ENCODE peak calls at places on chromosomes 3 and 15, in five cellular contexts. Q, M, S, H and W are unnamed samples.

GRCh38 chr3:85193565-85193964 is 234.8 kb downstream of the CADM2 start:
- DNase-seq in H (no peak), S (no peak), M (no peak), Q (no peak), W (no peak)

GRCh38 chr15:89654311-89654761 is 931 bp downstream of the KIF7 start:
- DNase-seq in M (peak), S (no peak), Q (no peak), H (peak), W (peak)

GRCh38 chr15:87368511-87368910 is 888.0 kb downstream of the NTRK3 start:
- DNase-seq in Q (no peak), S (no peak), M (no peak), H (no peak), W (no peak)

GRCh38 chr15:72968531-72968922 is 83.7 kb upstream of the NEO1 start:
- DNase-seq in S (peak), M (no peak), Q (no peak), H (peak), W (no peak)

GRCh38 chr15:71526061-71526460 is 284.3 kb upstream of the NR2E3 start:
- DNase-seq in H (no peak), Q (no peak), M (peak), S (no peak), W (peak)

GRCh38 chr3:169295126-169295525 is 368.4 kb downstream of the MECOM start:
- DNase-seq in M (peak), Q (no peak), S (no peak), H (peak), W (no peak)

GRCh38 chr3:45100998-45101407 is 45.2 kb downstream of the CDCP1 start:
- DNase-seq in M (peak), H (peak), S (no peak), Q (no peak), W (peak)

GRCh38 chr3:112043621-112044201 is 9.2 kb downstream of the TMPRSS7 start:
- DNase-seq in M (peak), Q (no peak), S (no peak), H (peak), W (peak)

GRCh38 chr3:68089572-68089991 is 435.2 kb upstream of the SUCLG2 start:
- DNase-seq in S (no peak), M (no peak), Q (no peak), H (peak), W (no peak)

GRCh38 chr3:30895329-30895728 is 868 bp upstream of the GADL1 start:
- DNase-seq in S (no peak), Q (no peak), M (no peak), H (no peak), W (no peak)

GRCh38 chr3:189947948-189948723 is 172.6 kb downstream of the P3H2 start:
- DNase-seq in S (no peak), Q (no peak), M (peak), H (peak), W (no peak)

GRCh38 chr3:158920375-158920774 is 118.5 kb downstream of the MFSD1 start:
- DNase-seq in M (peak), Q (no peak), H (no peak), S (no peak), W (no peak)

GRCh38 chr3:15877813-15878212 is 80.0 kb upstream of the ANKRD28 start:
- DNase-seq in Q (no peak), H (no peak), S (no peak), M (no peak), W (no peak)

GRCh38 chr3:154184582-154184981 is 63.4 kb downstream of the ARHGEF26 start:
- DNase-seq in H (no peak), M (no peak), Q (no peak), S (no peak), W (no peak)

GRCh38 chr3:34547297-34547920 is 749.0 kb downstream of the PDCD6IP start:
- DNase-seq in M (no peak), H (no peak), Q (no peak), S (no peak), W (no peak)

GRCh38 chr3:156388469-156389150 is 166.3 kb downstream of the SSR3 start:
- DNase-seq in M (peak), S (no peak), Q (no peak), H (peak), W (peak)

GRCh38 chr15:69880616-69881309 is 217.0 kb downstream of the TLE3 start:
- DNase-seq in M (no peak), Q (no peak), S (no peak), H (no peak), W (no peak)

GRCh38 chr3:194489736-194490612 is 3.2 kb upstream of the ATP13A3 start:
- DNase-seq in S (no peak), M (peak), Q (no peak), H (peak), W (no peak)

GRCh38 chr3:39443530-39443929 is 23.9 kb upstream of the MOBP start:
- DNase-seq in M (no peak), Q (no peak), S (no peak), H (no peak), W (no peak)

GRCh38 chr3:115081444-115081843 is 65.6 kb downstream of the ZBTB20 start:
- DNase-seq in H (no peak), Q (no peak), M (no peak), S (no peak), W (no peak)
- TF ChIP-seq CTCF in H (no peak), Q (no peak), M (no peak), S (no peak), W (no peak)

GRCh38 chr3:133742351-133743091 is 3.7 kb upstream of the TF start:
- DNase-seq in M (peak), H (peak), Q (no peak), S (no peak), W (no peak)
- H3K4me3 ChIP-seq in M (no peak), H (no peak), Q (no peak), S (no peak), W (no peak)

GRCh38 chr15:40309344-40309862 is 1.7 kb upstream of the PLCB2 start:
- DNase-seq in S (no peak), H (no peak), M (no peak), Q (no peak), W (no peak)

GRCh38 chr15:40306371-40306770 is 1.4 kb downstream of the PLCB2 start:
- DNase-seq in H (no peak), S (no peak), Q (no peak), M (no peak), W (no peak)

GRCh38 chr15:40306908-40307307 is 827 bp downstream of the PLCB2 start:
- DNase-seq in M (no peak), Q (no peak), S (no peak), H (no peak), W (no peak)

GRCh38 chr15:40308844-40309189 is 1.1 kb upstream of the PLCB2 start:
- DNase-seq in S (no peak), H (no peak), Q (no peak), M (no peak), W (no peak)

DNA sequence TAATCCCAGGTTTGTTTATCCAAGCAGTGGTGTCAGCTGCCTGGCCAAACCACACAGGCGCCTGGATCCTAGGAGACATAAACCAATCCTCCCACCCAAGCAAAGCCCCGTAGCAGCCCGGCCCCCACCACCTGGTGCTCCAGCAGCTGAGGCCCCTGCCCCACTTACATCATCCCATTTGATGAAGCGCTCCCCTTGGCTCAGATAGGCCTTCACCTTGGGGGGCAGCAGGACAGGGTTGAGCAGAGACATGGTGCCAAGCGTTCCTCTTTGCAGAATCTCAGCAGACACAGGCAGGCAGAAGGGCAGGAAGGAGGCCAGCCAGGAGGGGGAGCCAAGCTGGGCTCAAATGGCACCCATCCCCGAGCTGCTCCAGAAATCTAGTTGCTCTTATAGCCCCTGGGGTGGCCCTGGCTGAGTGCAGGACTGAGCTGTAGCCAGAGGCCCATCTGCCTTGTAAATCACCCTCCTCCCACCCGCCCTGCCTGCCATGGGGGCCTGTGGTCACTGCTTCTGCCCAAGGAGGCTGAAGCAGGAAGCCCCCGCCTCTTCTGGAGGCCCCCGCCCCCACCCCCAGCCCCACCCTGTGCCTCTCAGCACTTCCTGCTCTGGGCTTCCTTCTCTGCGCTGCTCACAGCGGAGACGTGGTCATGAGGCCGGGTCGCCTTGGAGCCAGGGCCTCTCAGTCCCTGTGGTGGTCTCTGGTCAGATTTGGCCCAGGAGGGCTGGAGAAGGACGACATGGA is at the start of gene PLCB2:
- DNase-seq in Q (no peak), H (no peak), S (peak), M (no peak), W (no peak)
- TF ChIP-seq CTCF in Q (no peak), H (peak), S (no peak), M (peak), W (peak)

GRCh38 chr15:40871749-40872617 is 2.1 kb downstream of the RHOV start:
- DNase-seq in H (no peak), Q (no peak), S (no peak), M (no peak), W (no peak)
- H3K4me3 ChIP-seq in H (no peak), Q (no peak), S (no peak), M (no peak), W (no peak)

DNA sequence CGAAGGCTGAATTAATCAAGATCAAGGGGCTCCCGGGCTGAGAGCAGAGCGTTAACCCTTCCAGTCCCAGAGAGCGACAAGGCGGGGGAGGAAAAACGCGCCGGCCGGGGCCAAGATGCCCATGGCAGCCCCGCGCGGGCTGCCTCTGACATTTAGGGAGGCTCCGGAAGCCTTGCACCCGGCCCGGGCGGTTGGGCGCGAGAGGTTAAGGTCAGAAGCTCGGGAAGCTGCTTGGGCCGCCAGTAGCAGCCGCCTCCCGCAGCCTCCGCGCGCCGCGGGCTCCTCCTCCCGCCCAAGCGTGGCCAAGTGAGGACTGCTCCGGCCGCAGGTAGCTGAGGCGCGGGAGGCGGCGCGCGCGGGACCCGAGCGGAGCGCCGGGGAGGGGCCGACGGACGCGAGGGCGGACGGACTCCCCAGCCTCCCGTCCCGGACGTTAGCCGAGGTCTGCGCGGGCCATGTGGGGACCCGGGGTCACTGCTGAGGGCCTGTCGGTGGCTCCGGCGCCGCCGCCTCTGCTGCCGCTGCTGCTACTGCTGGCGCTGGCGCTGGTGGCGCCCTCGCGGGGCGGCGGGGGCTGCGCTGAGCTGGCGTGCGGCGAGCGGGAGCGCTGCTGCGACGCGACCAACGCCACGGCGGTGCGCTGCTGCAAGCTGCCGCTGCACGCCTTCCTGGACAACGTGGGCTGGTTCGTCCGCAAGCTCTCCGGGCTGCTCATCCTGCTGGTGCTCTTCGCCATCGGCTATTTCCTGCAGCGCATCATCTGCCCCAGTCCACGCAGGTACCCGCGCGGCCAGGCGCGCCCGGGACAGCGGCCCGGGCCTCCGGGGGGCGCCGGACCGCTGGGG is at the start of gene C3orf80:
- DNase-seq in H (peak), M (peak), S (peak), Q (no peak), W (no peak)
- TF ChIP-seq CTCF in H (no peak), M (no peak), S (no peak), Q (no peak), W (no peak)

DNA sequence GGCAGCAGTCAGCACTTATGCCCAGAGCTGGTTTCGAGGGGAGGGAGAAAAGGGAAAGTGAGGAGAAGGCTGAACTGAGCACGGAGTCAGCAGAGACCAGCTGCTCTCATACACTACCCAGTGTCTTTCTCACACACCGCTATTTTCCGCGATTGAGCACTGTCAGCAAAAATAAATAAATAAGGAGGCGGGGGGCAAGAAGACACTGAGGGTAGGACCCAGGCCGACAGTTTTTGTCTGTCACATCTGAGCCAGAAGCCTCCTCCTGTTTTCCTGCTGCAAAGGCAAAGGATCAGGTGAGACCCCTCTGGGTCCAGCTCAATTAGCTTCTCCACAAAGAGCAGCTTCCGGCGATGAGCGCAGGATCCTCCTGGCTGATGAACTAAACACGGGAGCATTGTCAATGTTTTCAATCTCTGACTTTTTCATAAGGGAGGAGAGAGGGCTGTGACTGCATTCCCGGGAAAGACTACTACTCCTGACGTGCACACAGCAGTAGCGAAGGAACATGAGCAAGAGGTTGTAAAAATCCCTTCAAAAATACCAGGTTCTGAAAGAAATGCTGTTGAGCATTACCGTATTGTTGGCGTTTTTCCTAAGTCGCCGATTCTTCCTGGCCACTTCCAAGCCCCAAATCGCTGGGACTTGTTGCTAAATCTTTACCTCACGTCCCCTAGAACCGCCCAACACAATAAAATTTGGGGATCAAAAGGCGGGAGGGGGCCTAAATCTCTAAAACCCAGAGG is 1.2 kb downstream of the FRMD5 start:
- DNase-seq in M (peak), Q (no peak), S (no peak), H (peak), W (no peak)
- H3K4me3 ChIP-seq in M (peak), Q (no peak), S (peak), H (peak), W (peak)

GRCh38 chr3:82363131-82363530 is 601.7 kb upstream of the GBE1 start:
- DNase-seq in Q (no peak), S (no peak), H (no peak), M (no peak), W (no peak)
- TF ChIP-seq CTCF in Q (no peak), S (no peak), H (no peak), M (no peak), W (no peak)

GRCh38 chr3:56484096-56484495 is 15.8 kb upstream of the ERC2 start:
- DNase-seq in H (no peak), Q (no peak), M (no peak), S (no peak), W (no peak)
- H3K4me3 ChIP-seq in H (no peak), Q (no peak), M (no peak), S (no peak), W (no peak)

DNA sequence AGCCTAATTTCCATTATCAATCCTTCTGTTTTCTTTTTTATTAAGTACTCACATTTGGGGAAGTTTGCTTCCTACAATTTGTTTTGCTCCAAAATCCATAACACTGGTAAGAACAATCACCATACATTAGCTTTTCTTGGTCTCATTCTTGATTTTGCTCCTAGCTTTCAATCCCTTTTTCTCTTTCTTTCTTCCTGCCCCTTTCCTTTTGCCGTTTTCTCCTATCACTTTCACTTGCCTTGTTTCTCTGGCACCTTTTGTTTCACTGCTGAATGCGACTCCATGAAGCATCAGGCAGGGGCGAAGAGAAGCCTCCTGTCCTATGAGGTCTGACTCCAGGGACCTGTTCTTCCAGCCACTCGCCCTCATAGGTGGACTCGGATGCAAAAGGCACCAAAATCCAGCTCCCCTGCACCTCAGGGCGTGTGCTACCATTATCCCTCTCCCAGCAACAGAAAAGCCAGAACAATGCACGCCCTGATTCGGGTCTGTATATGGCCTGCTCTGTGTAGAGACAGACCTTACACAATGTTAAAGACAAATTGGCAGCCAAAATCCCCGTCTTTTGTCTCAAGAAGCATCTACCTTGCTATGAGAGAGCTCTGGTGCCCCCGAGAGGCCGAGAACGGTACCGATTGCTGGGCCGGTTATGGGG is 462.0 kb upstream of the PPP2R3A start:
- DNase-seq in S (peak), Q (peak), H (peak), M (peak), W (peak)
- TF ChIP-seq CTCF in S (peak), Q (no peak), H (peak), M (peak), W (peak)

GRCh38 chr15:78146437-78147154 is 2.6 kb upstream of the IDH3A start:
- DNase-seq in Q (no peak), M (no peak), S (no peak), H (no peak), W (no peak)

GRCh38 chr15:78147566-78147965 is 1.6 kb upstream of the IDH3A start:
- DNase-seq in M (no peak), Q (no peak), H (no peak), S (peak), W (no peak)

GRCh38 chr15:78149068-78149804 is at the start of gene IDH3A:
- DNase-seq in S (peak), M (peak), H (peak), Q (peak), W (peak)

GRCh38 chr15:78149805-78150751 is 916 bp downstream of the IDH3A start:
- DNase-seq in M (no peak), H (peak), S (no peak), Q (no peak), W (no peak)

GRCh38 chr15:78148392-78149067 is 632 bp upstream of the IDH3A start:
- DNase-seq in S (no peak), H (peak), M (no peak), Q (no peak), W (no peak)
- H3K4me3 ChIP-seq in S (peak), H (peak), M (peak), Q (peak), W (peak)